ENCODE peak calls at places on chromosomes 6 and 20, in eight cellular contexts. One of them, this sample, is unnamed.

GRCh38 chr6:90096818-90097217 is 199.8 kb downstream of the BACH2 start:
- DNase-seq in stimulated activated CD4-positive, alpha-beta T cell treated with anti-CD3 and anti-CD28 coated beads, Interleukin-1b, Interleukin-23, amount 100 ng/mL, for 48 hours: no peak
- DNase-seq in NCI-H1092 treated with DMSO at 0.1 percent for 48 hours: no peak
- DNase-seq in substantia nigra: no peak
- DNase-seq in amygdala: no peak
- DNase-seq in NCI-H524: no peak
- DNase-seq in HCEC 1CT: no peak
- DNase-seq in iPS DF 19.7: no peak
- DNase-seq in this sample: no peak

GRCh38 chr6:108831104-108831503 is 17.1 kb upstream of the ARMC2 start:
- DNase-seq in substantia nigra: no peak
- DNase-seq in amygdala: peak
- DNase-seq in stimulated activated CD4-positive, alpha-beta T cell treated with anti-CD3 and anti-CD28 coated beads, Interleukin-1b, Interleukin-23, amount 100 ng/mL, for 48 hours: no peak
- DNase-seq in NCI-H1092 treated with DMSO at 0.1 percent for 48 hours: no peak
- DNase-seq in HCEC 1CT: no peak
- DNase-seq in iPS DF 19.7: no peak
- DNase-seq in NCI-H524: no peak
- DNase-seq in this sample: peak

GRCh38 chr6:155595264-155595663 is 139.6 kb upstream of the NOX3 start:
- DNase-seq in substantia nigra: no peak
- DNase-seq in amygdala: no peak
- DNase-seq in stimulated activated CD4-positive, alpha-beta T cell treated with anti-CD3 and anti-CD28 coated beads, Interleukin-1b, Interleukin-23, amount 100 ng/mL, for 48 hours: no peak
- DNase-seq in NCI-H1092 treated with DMSO at 0.1 percent for 48 hours: no peak
- DNase-seq in NCI-H524: no peak
- DNase-seq in iPS DF 19.7: no peak
- DNase-seq in HCEC 1CT: no peak
- DNase-seq in this sample: no peak

GRCh38 chr6:18237167-18237566 is 27.2 kb downstream of the DEK start:
- DNase-seq in HCEC 1CT: no peak
- DNase-seq in amygdala: no peak
- DNase-seq in NCI-H1092 treated with DMSO at 0.1 percent for 48 hours: no peak
- DNase-seq in stimulated activated CD4-positive, alpha-beta T cell treated with anti-CD3 and anti-CD28 coated beads, Interleukin-1b, Interleukin-23, amount 100 ng/mL, for 48 hours: no peak
- DNase-seq in NCI-H524: no peak
- DNase-seq in iPS DF 19.7: no peak
- DNase-seq in substantia nigra: no peak
- DNase-seq in this sample: no peak

GRCh38 chr20:43840382-43841070 is 74.1 kb upstream of the TOX2 start:
- DNase-seq in NCI-H1092 treated with DMSO at 0.1 percent for 48 hours: peak
- DNase-seq in HCEC 1CT: peak
- DNase-seq in stimulated activated CD4-positive, alpha-beta T cell treated with anti-CD3 and anti-CD28 coated beads, Interleukin-1b, Interleukin-23, amount 100 ng/mL, for 48 hours: peak
- DNase-seq in NCI-H524: no peak
- DNase-seq in amygdala: no peak
- DNase-seq in iPS DF 19.7: no peak
- DNase-seq in substantia nigra: no peak
- DNase-seq in this sample: peak

GRCh38 chr20:25863536-25864325 is 167.1 kb upstream of the ZNF337 start:
- DNase-seq in NCI-H1092 treated with DMSO at 0.1 percent for 48 hours: no peak
- DNase-seq in iPS DF 19.7: no peak
- DNase-seq in substantia nigra: no peak
- DNase-seq in HCEC 1CT: no peak
- DNase-seq in NCI-H524: no peak
- DNase-seq in amygdala: no peak
- DNase-seq in stimulated activated CD4-positive, alpha-beta T cell treated with anti-CD3 and anti-CD28 coated beads, Interleukin-1b, Interleukin-23, amount 100 ng/mL, for 48 hours: no peak
- DNase-seq in this sample: peak

GRCh38 chr6:28922004-28922840 is 1.6 kb downstream of the TRIM27 start:
- DNase-seq in stimulated activated CD4-positive, alpha-beta T cell treated with anti-CD3 and anti-CD28 coated beads, Interleukin-1b, Interleukin-23, amount 100 ng/mL, for 48 hours: peak
- DNase-seq in iPS DF 19.7: no peak
- DNase-seq in amygdala: no peak
- DNase-seq in NCI-H1092 treated with DMSO at 0.1 percent for 48 hours: no peak
- DNase-seq in substantia nigra: no peak
- DNase-seq in NCI-H524: no peak
- DNase-seq in HCEC 1CT: peak
- DNase-seq in this sample: peak

GRCh38 chr20:48623176-48623905 is 204.5 kb downstream of the PREX1 start:
- DNase-seq in amygdala: no peak
- DNase-seq in substantia nigra: no peak
- DNase-seq in NCI-H524: no peak
- DNase-seq in stimulated activated CD4-positive, alpha-beta T cell treated with anti-CD3 and anti-CD28 coated beads, Interleukin-1b, Interleukin-23, amount 100 ng/mL, for 48 hours: no peak
- DNase-seq in NCI-H1092 treated with DMSO at 0.1 percent for 48 hours: no peak
- DNase-seq in HCEC 1CT: no peak
- DNase-seq in iPS DF 19.7: no peak
- DNase-seq in this sample: no peak

GRCh38 chr6:138086573-138087196 is 20.5 kb downstream of the PERP start:
- DNase-seq in amygdala: no peak
- DNase-seq in HCEC 1CT: peak
- DNase-seq in substantia nigra: no peak
- DNase-seq in NCI-H1092 treated with DMSO at 0.1 percent for 48 hours: peak
- DNase-seq in iPS DF 19.7: peak
- DNase-seq in stimulated activated CD4-positive, alpha-beta T cell treated with anti-CD3 and anti-CD28 coated beads, Interleukin-1b, Interleukin-23, amount 100 ng/mL, for 48 hours: no peak
- DNase-seq in NCI-H524: no peak
- DNase-seq in this sample: peak